ENCODE peak calls at places on chromosomes 3 and 15, in six cellular contexts. C is AG04449, D is AG10803, N is psoas muscle, O is germinal center, E is ACHN. R is an unnamed sample.

GRCh38 chr3:101181801-101182200 is 138.6 kb downstream of the IMPG2 start:
- DNase-seq in C (no peak), D (no peak), E (no peak), O (no peak), N (no peak), R (no peak)

GRCh38 chr15:72005483-72005882 is 112.5 kb downstream of the MYO9A start:
- DNase-seq in C (no peak), O (no peak), E (no peak), N (no peak), D (no peak), R (no peak)

GRCh38 chr3:16370872-16371740 is 106.1 kb downstream of the OXNAD1 start:
- DNase-seq in D (no peak), C (no peak), N (peak; percentile 64), O (peak; percentile 46), E (no peak), R (peak; percentile 43)

GRCh38 chr3:34568766-34569165 is 770.3 kb downstream of the PDCD6IP start:
- DNase-seq in N (no peak), O (no peak), C (no peak), E (no peak), D (no peak), R (no peak)

GRCh38 chr3:120454076-120454689 is 3.4 kb upstream of the FSTL1 start:
- DNase-seq in C (no peak), O (no peak), D (no peak), E (no peak), N (no peak), R (no peak)

GRCh38 chr3:13425692-13426091 is 5.6 kb upstream of the NUP210 start:
- DNase-seq in O (no peak), E (no peak), C (no peak), D (no peak), N (no peak), R (no peak)

GRCh38 chr15:40702077-40702476 is 7.1 kb downstream of the RAD51 start:
- DNase-seq in O (peak; percentile 14), N (no peak), D (peak; percentile 15), C (no peak), E (peak; percentile 17), R (peak; percentile 13)

GRCh38 chr3:38608961-38609360 is 40.5 kb downstream of the SCN5A start:
- DNase-seq in E (no peak), D (no peak), O (no peak), N (peak; percentile 15), C (no peak), R (no peak)

GRCh38 chr3:25831578-25831977 is 41.7 kb downstream of the OXSM start:
- DNase-seq in D (peak; percentile 20), C (no peak), O (no peak), N (no peak), E (peak; percentile 49), R (peak; percentile 45)

GRCh38 chr15:37709669-37710068 is 224.8 kb upstream of the TMCO5A start:
- DNase-seq in N (no peak), D (no peak), E (no peak), C (no peak), O (no peak), R (no peak)

GRCh38 chr3:172152294-172152649 is 112.9 kb downstream of the FNDC3B start:
- DNase-seq in C (no peak), O (no peak), N (no peak), D (no peak), E (no peak), R (no peak)

GRCh38 chr3:135310317-135310716 is 515.3 kb downstream of the EPHB1 start:
- DNase-seq in N (no peak), O (no peak), C (no peak), D (no peak), E (peak; percentile 0), R (no peak)

R was measured in fibroblast of the aortic adventitia.